ENCODE peak calls at places on chromosomes 12 and 14, in five cellular contexts. F is OCI-LY7, D is posterior cingulate gyrus, V is NCI-H1105 treated with DMSO at 0.1 percent for 48 hours, P is RKO. H is an unnamed sample.

GRCh38 chr12:131695968-131696367 is 14.9 kb upstream of the SFSWAP start:
- DNase-seq in F (no peak), P (no peak), D (no peak), V (no peak), H (no peak)

GRCh38 chr14:97640031-97640430 is 842.8 kb downstream of the VRK1 start:
- DNase-seq in P (no peak), D (no peak), V (no peak), F (no peak), H (no peak)

GRCh38 chr12:104605685-104606084 is 148.9 kb downstream of the CHST11 start:
- DNase-seq in V (no peak), F (no peak), P (no peak), D (peak; percentile 89), H (no peak)

GRCh38 chr12:23895792-23896218 is 53.7 kb downstream of the SOX5 start:
- DNase-seq in P (no peak), V (peak; percentile 80), F (no peak), D (peak; percentile 70), H (peak; percentile 38)

GRCh38 chr12:121668750-121669524 is 517 bp downstream of the MORN3 start:
- DNase-seq in V (no peak), F (peak; percentile 70), P (peak; percentile 36), D (no peak), H (no peak)

GRCh38 chr14:70640938-70641547 is 673 bp upstream of the TTC9 start:
- DNase-seq in P (peak; percentile 92), V (peak; percentile 56), D (peak; percentile 87), F (peak; percentile 85), H (no peak)

GRCh38 chr14:98101323-98101722 is 1170.7 kb downstream of the BCL11B start:
- DNase-seq in D (no peak), V (no peak), F (no peak), P (no peak), H (no peak)

GRCh38 chr14:99612065-99612736 is 8.2 kb upstream of the CCDC85C start:
- DNase-seq in F (no peak), P (no peak), D (no peak), V (peak; percentile 57), H (no peak)

GRCh38 chr12:6360080-6360571 is 15.2 kb downstream of the SCNN1A start:
- DNase-seq in F (peak; percentile 86), V (no peak), D (no peak), P (no peak), H (no peak)

GRCh38 chr12:23025372-23026021 is 400.5 kb downstream of the ETNK1 start:
- DNase-seq in D (no peak), F (peak; percentile 45), V (no peak), P (no peak), H (no peak)

GRCh38 chr14:61476737-61477410 is 155.5 kb downstream of the PRKCH start:
- DNase-seq in D (no peak), V (no peak), P (no peak), F (peak; percentile 90), H (no peak)

GRCh38 chr14:83287300-83287699 is 1753.6 kb upstream of the SEL1L start:
- DNase-seq in D (no peak), P (no peak), F (no peak), V (no peak), H (no peak)

GRCh38 chr12:106586803-106587684 is 4.2 kb downstream of the RFX4 start:
- DNase-seq in F (no peak), V (peak; percentile 19), P (no peak), D (peak; percentile 87), H (peak; percentile 65)

GRCh38 chr14:71206766-71207371 is 299.6 kb downstream of the PCNX1 start:
- DNase-seq in F (no peak), D (peak; percentile 95), V (no peak), P (peak; percentile 85), H (no peak)

GRCh38 chr14:91897121-91897701 is 29.9 kb upstream of the TC2N start:
- DNase-seq in D (peak; percentile 94), V (no peak), F (no peak), P (no peak), H (peak; percentile 83)

GRCh38 chr14:74551903-74552371 is 58.4 kb downstream of the ISCA2 start:
- DNase-seq in D (peak; percentile 84), P (no peak), F (no peak), V (no peak), H (peak; percentile 21)

GRCh38 chr14:63487724-63488123 is 55.5 kb downstream of the PPP2R5E start:
- DNase-seq in D (no peak), V (no peak), P (no peak), F (no peak), H (no peak)

GRCh38 chr12:54431911-54432814 is 13.1 kb upstream of the ITGA5 start:
- DNase-seq in V (no peak), D (no peak), F (no peak), P (no peak), H (no peak)

GRCh38 chr12:118827047-118827446 is 154.3 kb upstream of the SRRM4 start:
- DNase-seq in P (no peak), D (no peak), V (no peak), F (no peak), H (no peak)

GRCh38 chr12:131011165-131012079 is 57.7 kb downstream of the ADGRD1 start:
- DNase-seq in P (no peak), D (peak; percentile 77), F (no peak), V (no peak), H (no peak)

GRCh38 chr12:27802511-27802910 is 22.5 kb upstream of the MANSC4 start:
- DNase-seq in D (no peak), V (no peak), F (no peak), P (no peak), H (no peak)

GRCh38 chr14:29749327-29749726 is 178.3 kb downstream of the PRKD1 start:
- DNase-seq in D (no peak), P (peak; percentile 6), F (no peak), V (no peak), H (no peak)

GRCh38 chr14:102944448-102945330 is 22.2 kb downstream of the AMN start:
- DNase-seq in V (no peak), P (no peak), D (peak; percentile 53), F (no peak), H (no peak)